ENCODE peak calls at places on chromosomes 12 and 14, in ten cellular contexts. X, N, U, D, R, F, T, S, I and K are unnamed samples. For H3K4me1, the result is how much of the 10 kb centered on the place peaks cover.

GRCh38 chr12:86719381-86719780 is 463.2 kb upstream of the MGAT4C start:
- DNase-seq in I (no peak), N (no peak), R (peak), F (no peak), S (peak), X (no peak), U (no peak), D (no peak), T (no peak), K (no peak)

GRCh38 chr12:47870175-47870781 is 34.5 kb downstream of the VDR start:
- DNase-seq in X (peak), D (peak), F (peak), U (peak), R (no peak), S (no peak), N (peak), T (peak), I (peak), K (no peak)

GRCh38 chr12:131800594-131801135 is 27.5 kb upstream of the MMP17 start:
- DNase-seq in S (no peak), I (no peak), T (no peak), X (no peak), R (no peak), N (no peak), F (no peak), D (no peak), U (no peak), K (no peak)

GRCh38 chr14:102183922-102184677 is 44.4 kb downstream of the WDR20 start:
- DNase-seq in T (no peak), S (no peak), X (no peak), N (no peak), D (no peak), U (no peak), I (no peak), F (no peak), R (no peak), K (no peak)

GRCh38 chr12:114669501-114670256 is 14.3 kb downstream of the TBX3 start:
- DNase-seq in U (peak), X (no peak), T (no peak), R (peak), N (no peak), D (no peak), F (no peak), S (peak), I (no peak), K (no peak)

GRCh38 chr12:40616383-40616900 is 75.8 kb upstream of the CNTN1 start:
- DNase-seq in S (no peak), I (no peak), F (no peak), R (no peak), U (no peak), T (no peak), D (no peak), N (no peak), X (no peak), K (no peak)

GRCh38 chr12:7092229-7092985 is at the start of gene C1R:
- DNase-seq in T (peak), F (peak), S (peak), R (peak), N (peak), D (peak), I (peak), X (peak), U (peak), K (peak)

GRCh38 chr12:22318122-22318737 is 16.3 kb downstream of the ST8SIA1 start:
- DNase-seq in N (no peak), D (no peak), I (no peak), U (no peak), S (peak), F (no peak), R (peak), X (no peak), T (no peak), K (no peak)

GRCh38 chr12:49359671-49360070 is 7.6 kb upstream of the SPATS2 start:
- DNase-seq in U (no peak), N (peak), T (peak), I (no peak), S (no peak), R (no peak), F (no peak), D (no peak), X (no peak), K (no peak)

GRCh38 chr12:20434993-20435392 is 66.7 kb downstream of the PDE3A start:
- DNase-seq in T (no peak), S (peak), R (peak), F (no peak), U (no peak), I (no peak), D (no peak), X (no peak), N (no peak), K (no peak)
- H3K4me1 ChIP-seq in T (half or more), S (under half), R (under half), F (under half), U (under half), I (under half), D (under half), X (under half), N (under half), K (under half)

DNA sequence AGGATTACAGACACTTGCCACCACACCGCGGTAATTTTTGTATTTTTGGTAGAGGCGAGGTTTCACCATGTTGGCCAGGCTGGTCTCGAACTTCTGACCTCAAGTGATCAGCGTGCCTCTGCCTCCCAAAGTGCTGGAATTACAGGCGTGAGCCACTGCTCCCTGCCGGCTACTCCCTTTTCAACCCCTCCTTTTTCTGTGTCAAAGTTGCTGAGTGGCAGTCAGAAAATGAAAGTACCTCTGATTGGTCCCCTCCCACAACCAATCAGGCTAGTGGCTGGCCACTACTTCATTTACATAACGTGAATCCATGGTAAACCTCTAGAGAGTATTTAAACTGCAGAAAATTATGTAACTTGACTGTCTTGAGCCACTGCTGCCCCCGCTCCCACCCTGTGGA is 5.9 kb downstream of the RESF1 start:
- DNase-seq in F (no peak), T (no peak), R (no peak), S (no peak), U (no peak), D (no peak), N (no peak), X (no peak), I (no peak), K (peak)
- H3K4me3 ChIP-seq in F (no peak), T (no peak), R (no peak), S (no peak), U (no peak), D (no peak), N (no peak), X (no peak), I (no peak), K (peak)

DNA sequence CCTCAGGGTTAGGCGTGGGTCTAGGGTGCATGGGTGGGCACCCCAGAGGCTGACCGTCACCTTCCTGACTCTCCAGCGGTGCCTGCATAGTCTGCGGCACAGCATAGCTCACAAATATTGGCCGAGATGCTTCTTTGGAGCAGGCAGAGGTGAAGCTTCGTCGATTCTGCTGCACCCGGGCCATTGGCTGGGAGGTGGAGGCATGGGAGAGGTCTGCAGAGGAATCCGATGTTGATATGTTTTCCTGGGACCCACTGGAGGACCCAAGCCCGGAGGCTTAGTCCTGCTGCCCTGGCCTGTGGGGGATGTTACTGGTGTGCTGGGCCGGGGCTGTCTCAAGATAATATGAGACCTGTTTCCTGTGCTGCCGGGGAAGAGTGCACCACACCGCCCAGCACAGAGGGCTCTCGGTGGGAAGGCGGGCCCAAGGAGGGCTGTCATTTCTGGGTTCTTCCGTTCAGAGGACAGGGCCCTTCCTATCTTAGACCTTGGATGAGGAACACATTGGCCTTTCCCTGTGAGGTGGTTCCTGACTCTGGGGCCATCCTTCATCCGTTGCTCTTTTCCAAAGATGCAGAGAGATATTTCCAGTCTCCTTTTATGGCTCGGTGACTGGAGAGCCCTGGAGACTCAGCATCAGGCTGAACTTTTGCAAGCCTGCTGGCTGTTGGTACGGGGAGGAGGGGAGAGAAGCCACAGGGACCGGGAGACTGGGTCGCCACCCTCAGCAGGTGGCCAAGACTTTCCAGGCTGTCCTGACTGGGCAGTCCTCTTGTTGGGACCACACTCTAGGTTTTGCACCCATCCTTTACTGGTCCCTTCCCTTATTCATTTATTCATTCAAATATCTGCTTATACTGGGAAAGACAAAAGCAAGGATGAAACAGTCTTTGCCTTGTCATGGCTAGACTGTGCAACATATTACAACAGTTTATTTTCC is 143.5 kb downstream of the TSPAN9 start:
- DNase-seq in X (no peak), R (no peak), S (no peak), F (no peak), N (no peak), U (no peak), D (no peak), T (no peak), I (no peak), K (no peak)
- H3K27ac ChIP-seq in X (no peak), R (no peak), S (no peak), F (no peak), N (no peak), U (no peak), D (no peak), T (peak), I (no peak), K (no peak)

GRCh38 chr12:53122961-53123468 is 19.7 kb downstream of the SOAT2 start:
- DNase-seq in X (peak), I (no peak), F (no peak), U (no peak), N (no peak), D (no peak), R (peak), S (peak), T (no peak), K (no peak)

GRCh38 chr12:53115112-53115890 is 12.0 kb downstream of the SOAT2 start:
- DNase-seq in U (no peak), R (no peak), N (no peak), F (no peak), D (no peak), T (no peak), X (no peak), S (no peak), I (no peak), K (no peak)

GRCh38 chr12:53115891-53116675 is 12.8 kb downstream of the SOAT2 start:
- DNase-seq in I (no peak), R (no peak), T (no peak), S (no peak), N (no peak), D (no peak), F (no peak), U (no peak), X (no peak), K (no peak)

GRCh38 chr12:53120685-53121525 is 17.6 kb downstream of the SOAT2 start:
- DNase-seq in S (no peak), R (no peak), D (no peak), X (no peak), N (no peak), U (no peak), F (no peak), I (no peak), T (no peak), K (no peak)

GRCh38 chr12:53118771-53119300 is 15.6 kb downstream of the SOAT2 start:
- DNase-seq in X (no peak), I (no peak), D (no peak), S (no peak), T (peak), N (no peak), F (no peak), R (no peak), U (no peak), K (no peak)
- H3K4me1 ChIP-seq in X (under half), I (under half), D (under half), S (under half), T (under half), N (under half), F (under half), R (under half), U (under half), K (under half)

DNA sequence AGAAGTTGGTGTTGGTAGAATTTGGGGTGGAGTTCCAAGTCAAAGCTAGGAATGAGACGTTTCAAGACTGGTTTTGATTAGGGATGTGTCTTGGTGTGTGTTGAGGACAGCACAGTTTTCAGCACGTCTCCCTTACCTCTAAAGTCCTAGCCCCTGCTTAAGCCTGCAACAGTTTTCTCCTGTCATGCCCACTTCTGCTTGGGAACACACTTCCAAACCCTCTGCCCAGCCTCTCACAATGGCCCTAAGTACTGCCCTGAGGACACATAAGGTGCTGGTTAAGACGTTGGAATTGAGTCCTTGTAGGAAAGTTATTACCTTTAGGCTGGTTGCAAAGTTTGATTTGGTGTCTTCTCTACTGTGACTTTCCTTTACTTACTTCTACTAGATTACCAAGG is 710 bp upstream of the BMAL2 start:
- DNase-seq in U (no peak), F (no peak), R (no peak), X (no peak), S (no peak), T (no peak), N (no peak), D (no peak), I (no peak), K (no peak)
- H3K4me3 ChIP-seq in U (peak), F (peak), R (peak), X (peak), S (peak), T (no peak), N (peak), D (peak), I (no peak), K (peak)

GRCh38 chr12:113435367-113435766 is 13.2 kb downstream of the SDSL start:
- DNase-seq in U (no peak), X (no peak), N (no peak), T (no peak), R (no peak), D (no peak), S (no peak), I (no peak), F (no peak), K (no peak)

GRCh38 chr12:113436586-113436985 is 14.4 kb downstream of the SDSL start:
- DNase-seq in I (no peak), T (no peak), U (no peak), D (no peak), S (no peak), F (no peak), R (no peak), N (no peak), X (no peak), K (no peak)

GRCh38 chr12:113428482-113428881 is 6.3 kb downstream of the SDSL start:
- DNase-seq in U (no peak), S (no peak), I (no peak), F (no peak), D (no peak), T (no peak), R (no peak), N (no peak), X (no peak), K (no peak)

GRCh38 chr12:113436993-113437728 is 15.0 kb downstream of the SDSL start:
- DNase-seq in T (no peak), I (no peak), X (no peak), U (no peak), N (no peak), F (no peak), R (no peak), S (no peak), D (no peak), K (no peak)

DNA sequence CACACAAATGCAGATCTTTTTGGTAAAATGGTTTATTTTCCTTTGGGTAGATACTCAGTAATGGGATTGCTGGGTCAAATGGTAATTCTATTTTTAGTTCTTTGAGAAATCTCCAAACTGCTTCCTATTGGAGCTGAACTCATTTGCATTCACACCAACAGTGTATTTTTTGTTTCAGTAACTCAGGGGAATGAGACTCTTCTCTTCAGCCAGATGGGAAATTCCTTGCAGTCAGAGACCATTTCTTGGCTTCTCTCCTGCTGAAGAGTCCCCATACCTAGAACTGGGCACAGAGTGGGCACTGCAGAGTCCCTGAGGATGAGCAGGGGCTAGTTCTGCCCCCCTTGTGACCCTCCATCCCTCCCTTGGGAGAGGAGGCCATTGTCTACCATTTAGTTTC is 10.8 kb downstream of the SDSL start:
- DNase-seq in X (no peak), I (no peak), T (no peak), F (no peak), N (no peak), R (no peak), S (no peak), U (no peak), D (no peak), K (no peak)
- H3K27ac ChIP-seq in X (no peak), I (no peak), T (no peak), F (no peak), N (no peak), R (no peak), S (no peak), U (no peak), D (no peak), K (no peak)

DNA sequence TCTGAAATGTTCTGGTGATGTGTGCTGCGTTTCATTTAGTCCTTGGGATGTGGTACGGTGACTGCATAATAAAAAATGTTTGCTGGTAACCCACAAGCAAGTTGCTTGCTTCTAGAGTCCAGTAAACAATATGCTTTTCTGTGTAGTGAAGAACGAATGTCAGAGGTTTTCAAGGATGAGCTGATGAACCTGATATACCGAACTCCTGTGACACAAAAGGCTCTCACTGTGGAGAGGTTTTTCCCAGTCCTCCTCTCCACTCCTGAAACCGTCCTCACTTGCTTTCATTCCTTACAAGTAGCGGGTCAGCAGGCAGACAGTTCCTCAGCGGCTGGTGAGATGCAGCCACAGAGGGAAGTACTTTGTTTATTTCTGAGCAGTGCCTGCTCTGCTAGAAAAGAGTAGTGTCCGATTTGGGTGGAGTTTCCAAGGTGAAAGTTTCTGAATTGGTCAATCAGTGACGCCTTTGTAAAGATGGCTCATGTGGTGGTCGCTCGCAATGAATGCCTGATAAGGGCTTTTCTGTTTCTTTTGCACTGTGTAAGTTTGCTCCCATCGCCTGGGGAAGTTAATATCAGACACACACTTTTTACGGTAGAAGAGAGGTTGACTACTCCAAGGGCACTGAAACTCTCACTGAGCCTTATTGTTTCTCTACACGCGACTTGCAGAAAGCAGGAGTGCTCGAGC is 3.0 kb downstream of the ETV6 start:
- DNase-seq in I (no peak), D (no peak), S (peak), N (peak), U (no peak), R (peak), F (no peak), T (peak), X (no peak), K (no peak)
- H3K4me1 ChIP-seq in I (under half), D (under half), S (under half), N (under half), U (half or more), R (under half), F (under half), T (under half), X (under half), K (half or more)